ENCODE peak calls at places on chromosomes 11 and 22, in eight cellular contexts. A is transverse colon, F is ovary, Y is endothelial cell of umbilical vein, M is body of pancreas, P is uterus, E is sigmoid colon, V is A549. S is an unnamed sample.
A peak's percentile ranks its signal among the peaks of the same experiment; 100 is the strongest.

GRCh38 chr22:44125421-44125820 is 55.3 kb upstream of the PARVG start:
- DNase-seq in F (peak; percentile 17), P (no peak), M (peak; percentile 3), E (peak; percentile 4), Y (no peak), V (no peak), A (no peak), S (no peak)

GRCh38 chr11:83124631-83125424 is 32.1 kb upstream of the PCF11 start:
- DNase-seq in F (no peak), V (peak; percentile 21), Y (no peak), M (no peak), E (no peak), P (no peak), A (no peak), S (no peak)

GRCh38 chr11:70542406-70542805 is 144.1 kb downstream of the CTTN start:
- DNase-seq in Y (no peak), V (no peak), M (no peak), F (no peak), A (no peak), P (no peak), E (no peak), S (no peak)

GRCh38 chr11:8671242-8671641 is 11.2 kb downstream of the TRIM66 start:
- DNase-seq in V (peak; percentile 48), E (peak; percentile 86), F (peak; percentile 41), P (peak; percentile 85), A (peak; percentile 14), Y (peak; percentile 92), M (peak; percentile 30), S (peak; percentile 82)

GRCh38 chr22:49015459-49015858 is 812.2 kb downstream of the BRD1 start:
- DNase-seq in V (no peak), A (no peak), M (no peak), F (peak; percentile 24), E (peak; percentile 46), P (no peak), Y (no peak), S (no peak)

GRCh38 chr11:14638561-14638960 is 5.0 kb upstream of the PDE3B start:
- DNase-seq in A (peak; percentile 16), V (no peak), E (no peak), Y (no peak), P (no peak), F (no peak), M (peak; percentile 42), S (no peak)

GRCh38 chr11:127013550-127013949 is 13.0 kb upstream of the KIRREL3 start:
- DNase-seq in M (no peak), P (no peak), Y (no peak), E (no peak), V (no peak), F (no peak), A (no peak), S (no peak)

GRCh38 chr11:77191823-77192495 is 63.9 kb downstream of the MYO7A start:
- DNase-seq in E (no peak), F (peak; percentile 79), A (peak; percentile 89), P (no peak), V (peak; percentile 94), Y (no peak), M (peak; percentile 85), S (no peak)

GRCh38 chr11:35009191-35009940 is 92.9 kb downstream of the PDHX start:
- DNase-seq in V (peak; percentile 92), E (no peak), P (peak; percentile 85), Y (no peak), A (peak; percentile 42), F (no peak), M (peak; percentile 74), S (peak; percentile 30)

GRCh38 chr11:78290293-78291176 is 101.8 kb downstream of the USP35 start:
- DNase-seq in Y (no peak), A (no peak), E (no peak), F (no peak), V (peak; percentile 50), M (no peak), P (no peak), S (no peak)

GRCh38 chr11:26974068-26974790 is 19.7 kb upstream of the FIBIN start:
- DNase-seq in P (no peak), A (no peak), F (no peak), V (no peak), E (no peak), Y (no peak), M (no peak), S (no peak)

GRCh38 chr11:94602430-94603372 is 35.5 kb downstream of the PIWIL4 start:
- DNase-seq in V (peak; percentile 41), M (peak; percentile 73), P (peak; percentile 35), E (peak; percentile 78), Y (peak; percentile 66), A (peak; percentile 65), F (peak; percentile 57), S (no peak)

GRCh38 chr11:61834278-61835004 is 6.3 kb downstream of the FADS2 start:
- DNase-seq in M (no peak), F (peak; percentile 60), V (no peak), E (no peak), A (no peak), Y (peak; percentile 88), P (peak; percentile 60), S (no peak)

GRCh38 chr11:70341881-70342429 is 56.4 kb upstream of the CTTN start:
- DNase-seq in Y (no peak), F (no peak), M (no peak), P (no peak), A (no peak), E (no peak), V (no peak), S (no peak)

DNA sequence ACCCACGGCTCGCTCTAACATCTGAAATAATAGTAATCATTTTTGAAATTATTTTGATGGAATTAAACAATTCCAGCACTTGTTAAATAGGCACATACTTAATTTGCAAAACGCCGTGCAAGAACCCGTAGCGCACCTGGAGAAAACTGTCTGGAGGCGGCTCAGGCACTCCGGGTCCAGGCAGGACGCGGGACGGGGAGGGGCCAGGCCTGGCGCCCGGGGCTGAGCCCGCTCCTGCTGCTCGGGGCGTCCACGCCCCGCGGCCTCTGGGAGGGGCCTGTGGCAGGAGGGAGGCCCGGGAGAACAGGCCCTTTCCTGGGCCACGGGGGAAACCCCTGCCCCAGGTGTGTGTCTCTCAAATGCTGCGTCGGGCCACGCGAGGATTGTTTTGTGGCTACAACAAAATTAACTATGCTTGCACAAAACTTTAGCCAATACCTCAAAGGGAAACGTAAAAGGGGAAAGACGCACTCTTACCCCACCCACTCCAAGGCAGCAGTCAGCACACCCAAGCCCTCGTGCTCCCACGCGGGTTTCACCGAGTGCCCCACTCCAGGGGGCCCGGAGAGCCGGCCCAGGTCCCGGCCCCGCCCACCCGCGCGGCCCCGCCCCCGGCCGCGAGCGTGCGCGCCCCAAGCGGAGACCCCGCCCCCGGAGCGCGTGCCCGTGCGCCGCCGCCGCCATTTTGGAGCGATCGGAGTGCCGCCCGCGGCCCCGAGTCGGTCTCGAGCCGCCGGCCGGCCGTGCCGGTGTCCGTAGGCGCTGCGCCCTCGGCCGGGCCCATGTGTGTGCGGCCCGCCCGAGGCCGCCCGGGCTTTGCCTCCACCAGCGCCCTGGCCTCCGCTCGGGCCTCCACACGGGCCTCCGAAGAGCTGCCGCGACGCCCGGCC is at the start of gene PPP6R2:
- DNase-seq in Y (peak; percentile 44), A (peak; percentile 88), E (peak; percentile 90), F (peak; percentile 92), V (peak; percentile 68), P (peak; percentile 73), M (peak; percentile 86), S (no peak)
- TF ChIP-seq POLR2A in Y (peak; percentile 86), A (no peak), E (no peak), F (peak; percentile 57), V (no peak), P (peak; percentile 58), M (peak; percentile 31), S (peak; percentile 56)

GRCh38 chr11:59212744-59213573 is at the start of gene MPEG1:
- DNase-seq in P (no peak), V (no peak), M (no peak), A (no peak), Y (no peak), F (no peak), E (no peak), S (no peak)
- TF ChIP-seq POLR2A in P (no peak), V (no peak), M (no peak), A (peak; percentile 46), Y (no peak), F (no peak), E (peak; percentile 12), S (no peak)

DNA sequence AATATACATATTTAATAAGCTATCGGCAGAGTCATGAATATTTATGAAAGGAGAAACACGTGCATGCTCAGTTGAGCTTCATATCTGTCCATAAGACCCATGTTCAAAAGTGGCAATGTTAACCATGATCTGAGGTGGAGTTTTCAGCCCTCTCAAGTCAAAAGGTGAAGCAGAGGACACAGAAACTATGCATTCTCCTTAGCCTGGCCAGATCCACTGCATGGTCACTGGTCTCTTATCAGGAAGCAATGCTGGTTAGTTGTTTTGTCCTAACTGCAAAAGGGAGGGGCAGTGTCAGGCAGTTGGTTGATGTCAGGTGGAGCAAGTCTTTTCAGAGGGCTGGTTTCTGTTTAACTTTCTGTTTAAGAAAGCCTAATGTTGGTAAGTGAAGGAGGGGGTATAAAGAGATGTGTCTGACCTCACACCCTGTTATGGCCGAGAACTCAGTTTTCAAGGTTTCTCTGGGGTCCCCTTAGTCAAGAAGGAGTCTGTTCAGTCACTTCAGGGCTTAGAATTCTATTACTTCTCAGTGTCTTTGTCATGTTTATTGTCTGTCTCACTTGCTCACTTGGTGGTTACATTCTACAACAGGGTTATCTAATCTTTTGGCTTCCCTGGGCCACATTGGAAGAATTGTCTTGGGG is 5.5 kb upstream of the SELENOH start:
- DNase-seq in F (no peak), E (no peak), V (no peak), Y (no peak), A (peak; percentile 32), P (no peak), M (no peak), S (no peak)
- TF ChIP-seq POLR2A in F (no peak), E (no peak), V (no peak), Y (no peak), A (no peak), P (no peak), M (no peak), S (no peak)

GRCh38 chr11:130726647-130727046 is 189.6 kb downstream of the SNX19 start:
- DNase-seq in P (no peak), Y (no peak), E (no peak), M (no peak), F (no peak), A (no peak), V (no peak), S (no peak)

GRCh38 chr11:130729678-130730300 is 186.5 kb downstream of the SNX19 start:
- DNase-seq in A (no peak), F (no peak), M (no peak), E (no peak), Y (no peak), P (no peak), V (no peak), S (no peak)

GRCh38 chr11:130726234-130726559 is 190.1 kb downstream of the SNX19 start:
- DNase-seq in F (no peak), A (peak; percentile 13), P (peak; percentile 24), V (no peak), Y (peak; percentile 85), M (no peak), E (peak; percentile 77), S (no peak)

GRCh38 chr11:130728185-130729160 is 187.8 kb downstream of the SNX19 start:
- DNase-seq in F (no peak), E (no peak), Y (no peak), V (no peak), P (no peak), A (no peak), M (no peak), S (no peak)

DNA sequence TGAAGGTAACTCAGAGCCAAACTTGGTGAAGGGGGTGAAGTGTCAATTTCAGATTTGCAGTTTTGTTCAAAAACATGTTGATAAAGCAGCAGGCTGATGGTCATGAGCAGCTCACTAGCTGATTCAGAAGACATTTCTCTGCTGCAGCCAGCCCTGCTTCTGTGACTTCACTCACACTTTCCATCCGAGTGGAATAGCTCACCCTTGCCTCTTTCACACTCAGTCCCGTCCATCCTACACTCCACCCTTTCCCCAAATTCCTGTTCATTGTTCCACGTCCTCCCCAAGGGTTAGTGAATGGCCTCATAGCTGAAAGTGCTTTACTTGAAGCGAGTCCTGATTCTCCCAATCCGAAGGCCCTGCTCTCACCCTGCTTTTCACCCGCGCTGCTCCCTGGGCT is 188.6 kb downstream of the SNX19 start:
- DNase-seq in M (no peak), P (no peak), V (no peak), A (no peak), Y (no peak), E (no peak), F (no peak), S (no peak)
- TF ChIP-seq POLR2A in M (no peak), P (no peak), V (no peak), A (no peak), Y (no peak), E (no peak), F (no peak), S (no peak)